ENCODE peak calls at places on chromosomes 7 and 10, in four cellular contexts. P is AG10803, R is choroid plexus epithelial cell, Q is cardiac fibroblast. Z is an unnamed sample.

GRCh38 chr10:50624866-50625491 is 1.2 kb upstream of the SGMS1 start:
- DNase-seq in Q (peak; percentile 71), P (peak; percentile 68), R (peak; percentile 74), Z (no peak)

GRCh38 chr7:30977896-30978564 is 14.3 kb downstream of the GHRHR start:
- DNase-seq in Q (peak; percentile 29), R (peak; percentile 55), P (peak; percentile 12), Z (peak; percentile 62)

GRCh38 chr10:130741901-130742625 is 569.5 kb downstream of the TCERG1L start:
- DNase-seq in P (no peak), R (no peak), Q (no peak), Z (peak; percentile 60)

GRCh38 chr7:21086688-21087087 is 300.0 kb upstream of the SP8 start:
- DNase-seq in P (no peak), R (no peak), Q (no peak), Z (no peak)

GRCh38 chr10:124641282-124642075 is 102.7 kb downstream of the FAM53B start:
- DNase-seq in Q (peak; percentile 81), R (peak; percentile 57), P (peak; percentile 64), Z (no peak)

GRCh38 chr7:5665106-5666025 is 116.1 kb downstream of the RNF216 start:
- DNase-seq in R (peak; percentile 87), P (peak; percentile 74), Q (peak; percentile 85), Z (no peak)

GRCh38 chr7:12942599-12942998 is 255.2 kb downstream of the ARL4A start:
- DNase-seq in P (no peak), R (peak; percentile 42), Q (no peak), Z (no peak)

GRCh38 chr7:30660331-30661255 is 21.7 kb downstream of the CRHR2 start:
- DNase-seq in R (no peak), P (no peak), Q (no peak), Z (no peak)

GRCh38 chr7:2123360-2123759 is 109.4 kb downstream of the MAD1L1 start:
- DNase-seq in Q (no peak), P (no peak), R (no peak), Z (no peak)

GRCh38 chr10:113982745-113983144 is 60.9 kb upstream of the ADRB1 start:
- DNase-seq in R (no peak), P (no peak), Q (no peak), Z (no peak)

GRCh38 chr7:12294701-12295100 is 83.6 kb downstream of the TMEM106B start:
- DNase-seq in R (no peak), Q (no peak), P (no peak), Z (no peak)

GRCh38 chr7:150383710-150384397 is 4.7 kb downstream of the ZNF775 start:
- DNase-seq in Q (no peak), R (no peak), P (no peak), Z (no peak)

GRCh38 chr10:128069351-128070051 is 56.7 kb downstream of the MKI67 start:
- DNase-seq in Q (peak; percentile 89), R (peak; percentile 89), P (peak; percentile 79), Z (peak; percentile 76)

GRCh38 chr7:79034733-79035132 is 418.7 kb downstream of the MAGI2 start:
- DNase-seq in P (no peak), R (no peak), Q (no peak), Z (no peak)

GRCh38 chr7:99083068-99083651 is 60.7 kb downstream of the SMURF1 start:
- DNase-seq in Q (no peak), R (no peak), P (peak; percentile 48), Z (no peak)

GRCh38 chr7:88885131-88885530 is 89.6 kb upstream of the TEX47 start:
- DNase-seq in P (no peak), Q (no peak), R (no peak), Z (no peak)

GRCh38 chr10:73647211-73647874 is 6.1 kb upstream of the MYOZ1 start:
- DNase-seq in R (peak; percentile 42), P (peak; percentile 38), Q (peak; percentile 47), Z (no peak)

GRCh38 chr7:47491637-47492036 is 90.3 kb downstream of the TNS3 start:
- DNase-seq in Q (no peak), R (no peak), P (no peak), Z (no peak)

GRCh38 chr7:21651697-21652096 is 108.9 kb downstream of the DNAH11 start:
- DNase-seq in P (no peak), Q (no peak), R (no peak), Z (no peak)

GRCh38 chr7:118372530-118372929 is 148.0 kb downstream of the ANKRD7 start:
- DNase-seq in P (no peak), Q (peak; percentile 0), R (peak; percentile 8), Z (no peak)

GRCh38 chr10:124725171-124725631 is 19.0 kb downstream of the FAM53B start:
- DNase-seq in R (no peak), P (no peak), Q (no peak), Z (peak; percentile 41)

GRCh38 chr7:120553497-120553896 is 280.5 kb downstream of the KCND2 start:
- DNase-seq in P (no peak), R (no peak), Q (no peak), Z (no peak)

GRCh38 chr7:48042216-48042615 is 6.9 kb downstream of the C7orf57 start:
- DNase-seq in Q (peak; percentile 62), P (peak; percentile 61), R (no peak), Z (no peak)

GRCh38 chr10:106285199-106285598 is 879.3 kb downstream of the SORCS1 start:
- DNase-seq in Q (peak; percentile 42), R (peak; percentile 76), P (peak; percentile 59), Z (no peak)

GRCh38 chr10:95211606-95212279 is 17.7 kb downstream of the ACSM6 start:
- DNase-seq in P (peak; percentile 61), Q (no peak), R (no peak), Z (no peak)

GRCh38 chr7:156656598-156656997 is 16.0 kb downstream of the RNF32 start:
- DNase-seq in Q (no peak), R (no peak), P (no peak), Z (no peak)

GRCh38 chr7:108973075-108973474 is 403.4 kb downstream of the DNAJB9 start:
- DNase-seq in Q (peak; percentile 1), P (no peak), R (peak; percentile 2), Z (no peak)

GRCh38 chr7:35848728-35849127 is 47.9 kb downstream of the SEPTIN7 start:
- DNase-seq in P (peak; percentile 13), Q (no peak), R (peak; percentile 38), Z (no peak)

GRCh38 chr7:84049034-84049433 is 145.6 kb downstream of the SEMA3A start:
- DNase-seq in Q (no peak), R (no peak), P (no peak), Z (no peak)

GRCh38 chr10:99372546-99373271 is 43.6 kb downstream of the CNNM1 start:
- DNase-seq in R (peak; percentile 65), Q (peak; percentile 71), P (peak; percentile 93), Z (no peak)

GRCh38 chr10:29865700-29866355 is 193.6 kb downstream of the JCAD start:
- DNase-seq in P (no peak), R (peak; percentile 32), Q (no peak), Z (no peak)

GRCh38 chr7:102432476-102433318 is 678 bp upstream of the ORAI2 start:
- DNase-seq in P (no peak), R (no peak), Q (no peak), Z (no peak)

GRCh38 chr7:50346548-50347497 is 42.3 kb downstream of the IKZF1 start:
- DNase-seq in R (no peak), Q (no peak), P (no peak), Z (no peak)

GRCh38 chr10:20909801-20910200 is 12.7 kb upstream of the NEBL start:
- DNase-seq in Q (no peak), R (no peak), P (no peak), Z (no peak)

GRCh38 chr7:17773289-17773626 is 167.0 kb downstream of the SNX13 start:
- DNase-seq in P (peak; percentile 87), R (peak; percentile 94), Q (peak; percentile 86), Z (no peak)

DNA sequence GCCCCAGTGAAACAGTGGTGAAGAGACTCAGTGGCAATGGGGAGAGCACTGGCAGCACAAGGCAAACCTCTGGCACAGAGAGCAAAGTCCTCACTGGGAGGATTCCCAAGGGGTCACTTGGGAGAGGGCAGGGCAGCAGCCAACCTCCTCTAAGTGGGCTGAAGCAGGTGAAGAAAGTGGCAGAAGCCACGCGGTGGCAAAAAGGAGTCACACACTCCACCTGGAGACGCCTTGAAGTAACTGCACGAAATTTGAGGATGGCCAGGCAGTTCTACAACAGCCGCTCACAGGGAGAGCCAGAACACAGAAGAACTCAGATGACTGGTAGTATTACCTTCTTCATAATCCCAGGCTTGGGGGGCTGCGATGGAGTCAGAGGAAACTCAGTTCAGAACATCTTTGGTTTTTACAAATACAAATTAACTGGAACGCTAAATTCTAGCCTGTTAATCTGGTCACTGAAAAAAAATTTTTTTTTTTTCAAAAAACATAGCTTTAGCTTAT is 603 bp upstream of the IL6 start:
- DNase-seq in R (peak; percentile 90), P (peak; percentile 85), Q (peak; percentile 87), Z (no peak)
- H3K4me3 ChIP-seq in R (no peak overlapping the region), P (peak overlapping the region; percentile 82), Q (no peak overlapping the region), Z (peak overlapping the region; percentile 70)

GRCh38 chr10:93061594-93062498 is 1.2 kb downstream of the CYP26C1 start:
- DNase-seq in P (no peak), Q (peak; percentile 33), R (peak; percentile 35), Z (no peak)

GRCh38 chr10:93059975-93060886 is at the start of gene CYP26C1:
- DNase-seq in P (no peak), Q (no peak), R (no peak), Z (no peak)

GRCh38 chr10:93063217-93063976 is 2.8 kb downstream of the CYP26C1 start:
- DNase-seq in Q (no peak), P (no peak), R (no peak), Z (no peak)

GRCh38 chr10:93062499-93063216 is 2.1 kb downstream of the CYP26C1 start:
- DNase-seq in Q (peak; percentile 53), P (peak; percentile 33), R (peak; percentile 44), Z (no peak)

DNA sequence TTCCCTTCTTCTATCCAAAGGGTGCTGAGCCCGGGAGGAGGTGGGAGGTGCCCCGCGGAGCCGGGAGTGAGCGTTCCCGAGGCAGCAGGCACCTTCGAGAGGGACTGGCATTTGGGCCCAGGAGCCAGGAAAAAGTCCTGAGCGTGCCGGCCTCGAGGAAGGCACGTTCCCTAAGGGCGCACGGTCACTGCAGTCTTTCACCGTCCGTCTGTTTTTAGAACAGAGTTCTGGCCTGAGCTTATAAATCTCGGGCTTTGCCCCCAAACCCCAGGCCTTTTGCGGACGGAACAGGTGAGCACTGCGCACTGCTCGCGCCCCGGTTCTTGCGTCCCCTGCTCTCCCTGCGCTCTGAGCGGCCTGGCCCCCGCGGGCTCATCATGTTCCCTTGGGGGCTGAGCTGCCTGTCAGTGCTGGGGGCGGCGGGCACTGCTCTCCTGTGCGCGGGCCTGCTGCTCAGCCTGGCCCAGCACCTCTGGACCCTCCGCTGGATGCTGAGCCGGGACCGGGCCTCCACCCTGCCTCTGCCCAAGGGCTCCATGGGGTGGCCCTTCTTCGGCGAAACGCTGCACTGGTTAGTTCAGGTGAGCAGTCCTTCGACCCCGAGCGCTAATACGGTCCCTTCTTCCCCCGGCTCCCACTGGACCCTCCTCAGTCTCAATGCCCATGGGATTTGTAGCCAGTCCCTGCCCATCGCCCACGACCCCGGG is 442 bp downstream of the CYP26C1 start:
- DNase-seq in Q (no peak), P (no peak), R (no peak), Z (no peak)
- H3K4me3 ChIP-seq in Q (no peak overlapping the region), P (no peak overlapping the region), R (no peak overlapping the region), Z (peak overlapping the region; percentile 47)

GRCh38 chr10:133161486-133162051 is 1.6 kb downstream of the KNDC1 start:
- DNase-seq in Q (no peak), P (no peak), R (no peak), Z (no peak)
- H3K4me3 ChIP-seq in Q (no peak overlapping the region), P (no peak overlapping the region), R (no peak overlapping the region), Z (no peak overlapping the region)

DNA sequence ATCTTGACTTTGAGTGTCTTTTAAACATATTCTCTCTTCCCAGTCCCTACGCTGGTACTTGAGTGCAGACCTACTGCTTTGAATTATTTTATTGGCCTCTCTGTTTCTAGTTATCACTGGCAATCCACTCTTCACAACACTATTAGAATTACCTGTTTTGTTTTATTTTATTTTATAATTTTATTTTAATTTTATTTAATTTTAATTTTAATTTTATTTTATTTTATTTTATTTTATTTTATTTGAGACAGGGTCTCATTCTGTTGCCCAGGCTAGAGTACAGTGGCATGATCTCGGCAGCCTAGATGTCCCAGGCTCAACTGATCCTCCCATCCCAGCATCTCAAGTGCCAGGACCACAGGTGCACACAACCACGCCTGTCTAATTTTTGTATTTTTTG is 6.8 kb downstream of the STK17A start:
- DNase-seq in Q (no peak), P (no peak), R (no peak), Z (no peak)
- H3K4me3 ChIP-seq in Q (no peak overlapping the region), P (no peak overlapping the region), R (no peak overlapping the region), Z (no peak overlapping the region)

Z was measured in coronary artery.